ENCODE peak calls at places on chromosome 14, in four cellular contexts. D is NCI-H2081, C is activated T-cell treated with anti-CD3 and anti-CD28 coated beads for 4 hours, O is KG1. Z is an unnamed sample.
A peak's percentile ranks its signal among the peaks of the same experiment; 100 is the strongest.

GRCh38 chr14:31106768-31107167 is 80.6 kb upstream of the STRN3 start:
- DNase-seq in D (no peak), C (no peak), O (no peak), Z (no peak)

GRCh38 chr14:35213869-35214387 is 78.3 kb upstream of the PSMA6 start:
- DNase-seq in D (peak; percentile 10), C (no peak), O (no peak), Z (no peak)

GRCh38 chr14:102819790-102820330 is 42.6 kb downstream of the TRAF3 start:
- DNase-seq in D (no peak), C (no peak), O (no peak), Z (no peak)

GRCh38 chr14:69818760-69819191 is 21.7 kb upstream of the SLC10A1 start:
- DNase-seq in D (peak; percentile 85), C (peak; percentile 40), O (peak; percentile 79), Z (peak; percentile 29)

GRCh38 chr14:59271734-59272133 is 83.3 kb downstream of the DAAM1 start:
- DNase-seq in D (no peak), C (no peak), O (no peak), Z (no peak)

GRCh38 chr14:88013750-88014349 is 8.9 kb downstream of the GPR65 start:
- DNase-seq in D (peak; percentile 57), C (no peak), O (peak; percentile 23), Z (no peak)

GRCh38 chr14:91924871-91925726 is 22.4 kb downstream of the FBLN5 start:
- DNase-seq in D (no peak), C (no peak), O (no peak), Z (no peak)

GRCh38 chr14:104750658-104751057 is 2.3 kb upstream of the SIVA1 start:
- DNase-seq in D (no peak), C (no peak), O (no peak), Z (no peak)

GRCh38 chr14:89607453-89607852 is 190.4 kb upstream of the FOXN3 start:
- DNase-seq in D (no peak), C (no peak), O (no peak), Z (no peak)

GRCh38 chr14:44165286-44165685 is 341.8 kb downstream of the FSCB start:
- DNase-seq in D (no peak), C (no peak), O (no peak), Z (no peak)

GRCh38 chr14:34628681-34629135 is 1.2 kb downstream of the SNX6 start:
- DNase-seq in D (no peak), C (peak; percentile 14), O (no peak), Z (no peak)

GRCh38 chr14:79325557-79325956 is 885.7 kb downstream of the DIO2 start:
- DNase-seq in D (no peak), C (no peak), O (no peak), Z (no peak)

GRCh38 chr14:64209428-64210165 is 84.6 kb downstream of the ESR2 start:
- DNase-seq in D (no peak), C (no peak), O (no peak), Z (no peak)

GRCh38 chr14:77320238-77320935 is at the start of gene POMT2:
- DNase-seq in D (peak; percentile 89), C (peak; percentile 90), O (peak; percentile 87), Z (peak; percentile 60)

GRCh38 chr14:103313704-103314103 is 20.3 kb upstream of the EIF5 start:
- DNase-seq in D (no peak), C (no peak), O (no peak), Z (peak; percentile 11)

GRCh38 chr14:60980811-60981625 is at the start of the genes SLC38A6 and TRMT5:
- DNase-seq in D (peak; percentile 93), C (peak; percentile 93), O (peak; percentile 75), Z (peak; percentile 72)

GRCh38 chr14:98957211-98958047 is 314.6 kb downstream of the BCL11B start:
- DNase-seq in D (no peak), C (no peak), O (no peak), Z (no peak)

GRCh38 chr14:103110681-103111296 is 12.5 kb upstream of the TNFAIP2 start:
- DNase-seq in D (no peak), C (no peak), O (no peak), Z (no peak)

GRCh38 chr14:90831821-90832220 is 15.6 kb upstream of the TTC7B start:
- DNase-seq in D (no peak), C (no peak), O (no peak), Z (no peak)

GRCh38 chr14:104267895-104268294 is 129.5 kb downstream of the KIF26A start:
- DNase-seq in D (no peak), C (no peak), O (no peak), Z (no peak)

GRCh38 chr14:72544615-72545387 is 349.1 kb downstream of the DPF3 start:
- DNase-seq in D (no peak), C (no peak), O (no peak), Z (no peak)

GRCh38 chr14:52071675-52072074 is 2.8 kb upstream of the NID2 start:
- DNase-seq in D (no peak), C (no peak), O (no peak), Z (no peak)

GRCh38 chr14:104676694-104677505 is 12.5 kb upstream of the INF2 start:
- DNase-seq in D (no peak), C (peak; percentile 36), O (no peak), Z (no peak)

GRCh38 chr14:103868242-103868897 is 21.0 kb upstream of the PPP1R13B start:
- DNase-seq in D (no peak), C (no peak), O (no peak), Z (no peak)

GRCh38 chr14:21780429-21781084 is 106.9 kb upstream of the OR4E1 start:
- DNase-seq in D (no peak), C (no peak), O (no peak), Z (no peak)

GRCh38 chr14:78243187-78243586 is 73.0 kb downstream of the NRXN3 start:
- DNase-seq in D (no peak), C (no peak), O (no peak), Z (no peak)

GRCh38 chr14:105931808-105932483 is 405.6 kb downstream of the TMEM121 start:
- DNase-seq in D (no peak), C (no peak), O (peak; percentile 51), Z (no peak)

GRCh38 chr14:94404561-94404960 is 16.2 kb upstream of the SERPINA1 start:
- DNase-seq in D (no peak), C (no peak), O (no peak), Z (no peak)

GRCh38 chr14:58711382-58711781 is 73.6 kb downstream of the DACT1 start:
- DNase-seq in D (no peak), C (no peak), O (no peak), Z (no peak)

GRCh38 chr14:25150934-25151790 is 101.2 kb upstream of the STXBP6 start:
- DNase-seq in D (peak; percentile 57), C (no peak), O (no peak), Z (peak; percentile 9)

GRCh38 chr14:74249433-74250375 is 10.5 kb downstream of the VSX2 start:
- DNase-seq in D (no peak), C (no peak), O (no peak), Z (no peak)

GRCh38 chr14:77014004-77014604 is 14.4 kb downstream of the IRF2BPL start:
- DNase-seq in D (no peak), C (no peak), O (no peak), Z (no peak)